ENCODE peak calls at places on chromosomes 12 and 14, in nine cellular contexts. B, I, P, E, O, L, G, S and Z are unnamed samples. For H3K4me1, the result is how much of the 10 kb centered on the place peaks cover.

GRCh38 chr14:90755661-90756304 is 60.4 kb downstream of the TTC7B start:
- DNase-seq in S (no peak), L (no peak), O (no peak), P (peak), I (no peak), B (no peak), E (no peak), G (no peak), Z (no peak)

GRCh38 chr12:133203344-133204263 is 22.3 kb downstream of the ZNF268 start:
- DNase-seq in P (peak), B (no peak), S (no peak), L (no peak), I (no peak), G (no peak), E (no peak), O (no peak), Z (no peak)

GRCh38 chr14:87873741-87874140 is 119.2 kb downstream of the GALC start:
- DNase-seq in I (no peak), G (peak), O (no peak), B (no peak), E (no peak), L (no peak), S (no peak), P (peak), Z (no peak)

GRCh38 chr12:52850681-52851080 is 1.9 kb upstream of the KRT78 start:
- DNase-seq in S (no peak), G (no peak), P (no peak), B (no peak), O (no peak), L (no peak), E (no peak), I (no peak), Z (no peak)

GRCh38 chr12:6154730-6155459 is 30.4 kb upstream of the VWF start:
- DNase-seq in O (peak), E (peak), P (no peak), I (no peak), S (no peak), B (peak), G (no peak), L (no peak), Z (no peak)

GRCh38 chr14:74620497-74620921 is 8.5 kb upstream of the LTBP2 start:
- DNase-seq in E (no peak), G (peak), I (no peak), P (peak), B (no peak), L (no peak), O (no peak), S (peak), Z (no peak)

GRCh38 chr14:54337314-54337713 is 59.5 kb upstream of the CDKN3 start:
- DNase-seq in L (no peak), E (no peak), G (no peak), O (no peak), P (no peak), S (no peak), B (no peak), I (no peak), Z (no peak)

GRCh38 chr12:81953541-81953940 is 194.4 kb upstream of the PPFIA2 start:
- DNase-seq in S (no peak), L (no peak), I (no peak), G (peak), O (no peak), B (no peak), E (no peak), P (peak), Z (no peak)

GRCh38 chr12:88325076-88325827 is 183.1 kb downstream of the TMTC3 start:
- DNase-seq in O (no peak), I (no peak), S (no peak), L (no peak), B (no peak), G (peak), P (peak), E (no peak), Z (no peak)

GRCh38 chr12:127963926-127964325 is 303.0 kb upstream of the TMEM132C start:
- DNase-seq in I (no peak), P (no peak), E (no peak), S (no peak), O (no peak), L (no peak), G (no peak), B (no peak), Z (no peak)

GRCh38 chr12:4648099-4648498 is 752 bp downstream of the AKAP3 start:
- DNase-seq in O (no peak), E (no peak), L (no peak), G (no peak), P (peak), I (no peak), B (no peak), S (no peak), Z (no peak)

GRCh38 chr14:100654814-100655795 is 67.9 kb upstream of the BEGAIN start:
- DNase-seq in L (no peak), S (no peak), I (peak), E (no peak), O (no peak), G (peak), B (no peak), P (peak), Z (peak)

GRCh38 chr12:47085815-47086252 is 6.1 kb upstream of the AMIGO2 start:
- DNase-seq in G (peak), S (peak), I (no peak), E (no peak), B (no peak), O (no peak), L (no peak), P (peak), Z (no peak)

GRCh38 chr12:5503774-5504173 is 71.9 kb downstream of the NTF3 start:
- DNase-seq in P (no peak), B (no peak), E (no peak), S (no peak), G (no peak), I (no peak), L (no peak), O (peak), Z (no peak)

GRCh38 chr14:99252940-99253868 is 18.8 kb downstream of the BCL11B start:
- DNase-seq in P (no peak), B (no peak), L (no peak), I (no peak), E (no peak), G (no peak), S (no peak), O (no peak), Z (no peak)

GRCh38 chr14:68727315-68728078 is 65.4 kb downstream of the ZFP36L1 start:
- DNase-seq in E (no peak), O (no peak), L (no peak), B (no peak), P (no peak), S (no peak), I (no peak), G (no peak), Z (no peak)

GRCh38 chr12:11798856-11799530 is 149.5 kb downstream of the ETV6 start:
- DNase-seq in E (no peak), G (peak), O (no peak), I (no peak), S (peak), P (peak), B (no peak), L (no peak), Z (no peak)

GRCh38 chr14:91063119-91063518 is 2.7 kb upstream of the RPS6KA5 start:
- DNase-seq in P (peak), I (no peak), B (no peak), S (peak), O (no peak), G (no peak), L (no peak), E (no peak), Z (peak)

GRCh38 chr12:32025906-32026305 is 66.7 kb downstream of the RESF1 start:
- DNase-seq in L (no peak), P (no peak), O (no peak), E (no peak), G (no peak), I (no peak), B (no peak), S (no peak), Z (peak)

GRCh38 chr14:91332448-91333059 is 85.1 kb downstream of the CCDC88C start:
- DNase-seq in S (peak), E (no peak), L (no peak), I (no peak), P (no peak), O (no peak), G (no peak), B (no peak), Z (no peak)

GRCh38 chr14:100303925-100304324 is 2.3 kb downstream of the SLC25A29 start:
- DNase-seq in I (no peak), P (no peak), O (no peak), S (no peak), G (no peak), L (no peak), E (no peak), B (no peak), Z (no peak)

GRCh38 chr12:111411187-111411764 is 5.6 kb downstream of the SH2B3 start:
- DNase-seq in L (no peak), S (no peak), P (peak), E (no peak), G (no peak), B (no peak), O (no peak), I (no peak), Z (no peak)
- H3K4me1 ChIP-seq in L (under half), S (under half), P (half or more), E (half or more), G (half or more), B (half or more), O (under half), I (under half), Z (half or more)

DNA sequence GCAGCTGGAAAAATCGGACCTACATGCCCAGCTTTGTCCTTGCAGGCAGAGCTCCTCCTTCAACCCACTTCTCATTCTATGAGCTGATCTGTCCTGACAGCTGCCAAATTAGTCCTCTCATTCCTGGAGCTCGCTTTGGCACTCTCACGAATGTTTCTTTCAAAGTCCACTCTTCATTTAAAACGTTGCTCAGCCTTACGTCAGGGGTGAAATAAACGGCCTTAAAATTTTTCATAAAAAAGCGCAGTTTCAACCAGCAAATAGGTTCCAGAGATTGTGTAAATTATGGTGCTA is 120.9 kb upstream of the HIF1A start:
- DNase-seq in I (no peak), S (no peak), E (no peak), B (no peak), P (no peak), L (no peak), G (no peak), O (no peak), Z (no peak)
- H3K27ac ChIP-seq in I (no peak), S (no peak), E (no peak), B (no peak), P (peak), L (no peak), G (peak), O (peak), Z (no peak)

GRCh38 chr12:57620936-57621496 is 9.8 kb downstream of the ARHGEF25 start:
- DNase-seq in S (no peak), P (peak), I (no peak), B (no peak), O (peak), L (no peak), E (no peak), G (no peak), Z (peak)
- H3K4me3 ChIP-seq in S (peak), P (peak), I (peak), B (peak), O (peak), L (peak), E (peak), G (peak), Z (peak)

DNA sequence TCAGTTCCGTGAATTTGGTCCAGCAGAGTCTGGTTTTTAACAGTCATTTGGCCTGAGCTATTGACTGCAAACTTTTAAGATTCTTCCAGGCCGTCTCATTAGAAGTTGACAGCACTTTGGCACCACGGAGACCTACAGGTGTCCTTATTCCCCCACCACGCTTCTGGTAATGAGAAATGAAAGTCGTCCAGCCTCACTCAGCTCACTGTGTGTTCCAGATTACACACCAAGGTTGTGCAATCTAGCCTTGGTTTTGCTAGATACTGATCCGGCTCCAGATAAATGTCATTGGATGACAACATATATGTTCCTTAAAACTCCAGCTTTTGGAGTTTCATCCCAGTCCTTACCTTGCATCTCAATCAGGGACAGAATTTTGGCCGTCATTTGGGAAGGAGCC is 210.4 kb downstream of the CHST11 start:
- DNase-seq in I (no peak), L (peak), O (peak), P (peak), E (no peak), B (no peak), S (no peak), G (peak), Z (no peak)
- H3K4me1 ChIP-seq in I (under half), L (under half), O (under half), P (under half), E (half or more), B (half or more), S (under half), G (under half), Z (under half)

GRCh38 chr12:121797937-121798801 is 4.7 kb upstream of the RHOF start:
- DNase-seq in I (no peak), G (no peak), B (peak), E (peak), P (peak), L (peak), O (peak), S (no peak), Z (no peak)

GRCh38 chr12:121799175-121799841 is 4.5 kb upstream of the SETD1B start:
- DNase-seq in P (peak), I (peak), L (peak), B (peak), G (peak), O (peak), E (peak), S (peak), Z (peak)

GRCh38 chr12:121798807-121799174 is 5.0 kb upstream of the SETD1B start:
- DNase-seq in G (no peak), O (no peak), L (no peak), B (no peak), E (no peak), S (no peak), P (peak), I (no peak), Z (no peak)

GRCh38 chr12:121795029-121795977 is 1.8 kb upstream of the RHOF start:
- DNase-seq in S (peak), L (peak), E (peak), G (no peak), P (peak), I (peak), O (peak), B (peak), Z (peak)

DNA sequence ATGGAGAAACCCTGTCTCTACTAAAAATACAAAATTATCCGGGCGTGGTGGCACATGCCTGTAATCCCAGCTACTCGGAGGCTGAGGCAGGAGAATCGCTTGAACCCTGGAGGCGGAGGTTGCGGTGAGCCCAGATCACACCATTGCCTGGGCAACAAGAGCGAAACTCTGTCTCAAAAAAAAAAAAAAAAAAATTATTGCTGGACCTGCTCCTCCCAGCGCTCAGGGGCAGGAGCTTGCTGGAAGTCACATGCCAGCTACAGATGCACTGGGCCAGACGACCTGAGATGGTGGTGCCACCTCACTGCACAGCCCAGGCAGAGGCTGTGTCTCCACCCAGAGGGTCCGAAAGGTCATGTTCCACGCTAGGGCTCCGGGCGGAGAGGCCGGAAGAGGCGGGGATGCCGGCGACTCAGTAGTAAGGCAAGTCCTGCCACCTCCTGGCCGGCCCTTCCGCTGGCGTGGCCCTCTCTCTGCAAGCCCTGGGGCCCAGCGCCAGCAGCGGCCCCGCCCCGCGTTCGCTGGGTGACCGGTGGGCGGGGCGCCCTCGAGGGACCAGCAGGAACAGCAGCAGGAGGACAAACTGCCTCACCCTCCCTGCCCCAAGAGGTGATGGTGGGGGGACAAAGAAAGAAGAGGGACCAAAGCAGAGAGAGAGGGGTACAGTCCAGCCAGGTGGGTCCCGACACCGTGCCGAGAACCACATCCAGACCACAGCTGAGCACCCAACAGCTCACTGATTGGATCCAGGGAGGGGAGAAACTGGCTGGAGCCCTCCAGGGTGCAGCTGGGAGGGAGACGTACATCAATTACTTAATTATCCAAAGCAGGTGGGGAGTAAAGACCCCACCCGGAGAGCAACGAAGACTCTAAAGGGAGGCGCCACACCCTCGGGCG is 3.6 kb upstream of the RHOF start:
- DNase-seq in E (peak), P (peak), G (peak), I (peak), S (peak), L (peak), O (peak), B (peak), Z (no peak)
- H3K27ac ChIP-seq in E (peak), P (peak), G (peak), I (peak), S (peak), L (peak), O (peak), B (peak), Z (peak)

GRCh38 chr14:58131386-58131785 is 20.6 kb downstream of the ARMH4 start:
- DNase-seq in P (peak), S (peak), I (no peak), O (no peak), B (no peak), L (no peak), E (no peak), G (peak), Z (no peak)
- H3K4me3 ChIP-seq in P (no peak), S (no peak), I (no peak), O (no peak), B (no peak), L (no peak), E (no peak), G (no peak), Z (no peak)